ENCODE peak calls at places on chromosomes 12 and 14, in six cellular contexts. M, Y, P, K, U and R are unnamed samples.
A peak's percentile ranks its signal among the peaks of the same experiment; 100 is the strongest.

GRCh38 chr14:45089813-45090212 is 5.9 kb downstream of the PRPF39 start:
- DNase-seq in M (no peak), Y (no peak), P (no peak), K (no peak), U (no peak), R (peak; percentile 95)

GRCh38 chr12:52691076-52691764 is 11.0 kb upstream of the KRT1 start:
- DNase-seq in M (peak; percentile 47), Y (no peak), P (no peak), K (no peak), U (no peak), R (no peak)

GRCh38 chr14:102362084-102362483 is 606 bp downstream of the CINP start:
- DNase-seq in M (no peak), Y (no peak), P (no peak), K (no peak), U (no peak), R (peak; percentile 77)

GRCh38 chr12:8953773-8954402 is 4.4 kb upstream of the M6PR start:
- DNase-seq in M (no peak), Y (no peak), P (peak; percentile 55), K (no peak), U (no peak), R (no peak)

GRCh38 chr12:113684908-113685512 is 213.3 kb upstream of the LHX5 start:
- DNase-seq in M (no peak), Y (no peak), P (no peak), K (no peak), U (no peak), R (no peak)

GRCh38 chr12:8081228-8081920 is 700 bp upstream of the NECAP1 start:
- DNase-seq in M (peak; percentile 9), Y (no peak), P (no peak), K (no peak), U (no peak), R (no peak)

GRCh38 chr12:92362785-92363184 is 217.1 kb upstream of the BTG1 start:
- DNase-seq in M (no peak), Y (no peak), P (no peak), K (no peak), U (no peak), R (no peak)

GRCh38 chr12:96986883-96987523 is 79.9 kb downstream of the NEDD1 start:
- DNase-seq in M (peak; percentile 45), Y (no peak), P (no peak), K (no peak), U (no peak), R (peak; percentile 24)

GRCh38 chr12:26346748-26347147 is 151.4 kb downstream of the SSPN start:
- DNase-seq in M (no peak), Y (no peak), P (no peak), K (no peak), U (no peak), R (no peak)

GRCh38 chr12:42482820-42483533 is 106.6 kb downstream of the PRICKLE1 start:
- DNase-seq in M (peak; percentile 92), Y (peak; percentile 65), P (peak; percentile 74), K (peak; percentile 79), U (no peak), R (peak; percentile 12)

GRCh38 chr14:52111583-52111982 is 42.7 kb upstream of the NID2 start:
- DNase-seq in M (no peak), Y (no peak), P (no peak), K (no peak), U (no peak), R (peak; percentile 84)

GRCh38 chr12:117516034-117516433 is 154.6 kb upstream of the NOS1 start:
- DNase-seq in M (no peak), Y (no peak), P (no peak), K (no peak), U (no peak), R (no peak)

GRCh38 chr14:33323979-33324378 is 385.3 kb downstream of the NPAS3 start:
- DNase-seq in M (no peak), Y (no peak), P (no peak), K (no peak), U (no peak), R (no peak)

GRCh38 chr12:21831671-21832357 is 57.3 kb upstream of the KCNJ8 start:
- DNase-seq in M (no peak), Y (peak; percentile 60), P (no peak), K (peak; percentile 19), U (no peak), R (no peak)

GRCh38 chr14:65791551-65791981 is 379.0 kb downstream of the FUT8 start:
- DNase-seq in M (no peak), Y (no peak), P (no peak), K (no peak), U (no peak), R (peak; percentile 8)

GRCh38 chr12:1019283-1019682 is 28.3 kb downstream of the ERC1 start:
- DNase-seq in M (no peak), Y (no peak), P (no peak), K (no peak), U (no peak), R (no peak)

GRCh38 chr14:94697773-94698556 is 71.9 kb downstream of the GSC start:
- DNase-seq in M (no peak), Y (no peak), P (no peak), K (no peak), U (no peak), R (no peak)

GRCh38 chr14:61444215-61444768 is 122.9 kb downstream of the PRKCH start:
- DNase-seq in M (no peak), Y (no peak), P (peak; percentile 58), K (no peak), U (no peak), R (no peak)

GRCh38 chr12:49843411-49843810 is 505 bp upstream of the BCDIN3D start:
- DNase-seq in M (no peak), Y (no peak), P (no peak), K (no peak), U (no peak), R (no peak)
- H3K4me3 ChIP-seq in M (peak overlapping the region; percentile 56), Y (peak overlapping the region; percentile 74), P (no peak overlapping the region), K (peak overlapping the region; percentile 87), U (peak overlapping the region; percentile 98), R (peak overlapping the region; percentile 75)

GRCh38 chr12:108568653-108569154 is 6.3 kb downstream of the ISCU start:
- DNase-seq in M (no peak), Y (no peak), P (no peak), K (no peak), U (no peak), R (no peak)
- H3K36me3 ChIP-seq in M (peaks cover 53% of the 10 kb centered on the region), Y (peaks cover 58% of the 10 kb centered on the region), P (peaks cover 17% of the 10 kb centered on the region), K (peaks cover 62% of the 10 kb centered on the region), U (peaks cover 27% of the 10 kb centered on the region), R (peaks cover 29% of the 10 kb centered on the region)

DNA sequence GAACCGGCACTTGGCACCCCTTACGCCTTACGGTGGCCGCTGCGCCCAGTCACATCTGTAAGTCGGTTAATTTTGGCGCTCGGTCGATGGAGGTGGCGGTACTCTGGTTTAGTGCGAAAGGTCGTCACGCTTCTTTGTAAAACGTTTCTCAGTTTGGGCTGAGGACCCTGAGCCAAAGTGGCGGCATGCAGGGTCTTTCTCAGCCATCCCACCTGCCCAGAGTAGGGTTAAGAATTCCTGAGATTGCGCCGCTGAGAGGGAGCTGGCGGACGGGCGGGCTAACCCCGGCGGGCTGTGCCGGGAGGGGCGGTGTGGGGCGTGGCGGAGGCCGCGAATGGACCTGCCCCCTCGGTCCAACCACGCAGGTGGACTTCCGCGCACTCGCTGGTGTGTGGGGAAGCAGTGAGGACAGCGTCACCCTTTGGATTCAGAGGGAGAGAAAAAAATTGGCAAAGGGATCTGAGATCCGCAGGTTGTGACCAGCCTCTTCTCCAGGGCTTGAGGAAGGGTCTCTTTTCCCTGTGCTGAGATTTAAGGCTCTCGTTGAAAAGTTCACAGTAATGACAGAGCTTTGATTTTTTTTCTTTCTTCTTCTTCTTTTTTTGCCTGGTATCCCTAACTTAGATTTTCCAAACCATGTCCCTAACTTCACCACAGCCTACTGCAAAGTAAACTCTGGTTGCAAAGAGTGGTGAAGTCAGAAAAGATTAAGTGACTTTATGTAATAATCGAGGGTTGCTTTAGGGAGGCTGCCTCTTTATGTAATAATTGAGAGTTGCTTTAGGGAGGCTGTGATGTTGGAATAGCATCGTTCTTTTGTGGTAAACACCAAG is 602 bp upstream of the FBXO33 start:
- DNase-seq in M (peak; percentile 94), Y (peak; percentile 92), P (peak; percentile 96), K (peak; percentile 89), U (peak; percentile 61), R (peak; percentile 79)
- TF ChIP-seq CTCF in M (no peak), Y (no peak), P (no peak), K (peak; percentile 27), U (peak; percentile 42), R (peak; percentile 33)

DNA sequence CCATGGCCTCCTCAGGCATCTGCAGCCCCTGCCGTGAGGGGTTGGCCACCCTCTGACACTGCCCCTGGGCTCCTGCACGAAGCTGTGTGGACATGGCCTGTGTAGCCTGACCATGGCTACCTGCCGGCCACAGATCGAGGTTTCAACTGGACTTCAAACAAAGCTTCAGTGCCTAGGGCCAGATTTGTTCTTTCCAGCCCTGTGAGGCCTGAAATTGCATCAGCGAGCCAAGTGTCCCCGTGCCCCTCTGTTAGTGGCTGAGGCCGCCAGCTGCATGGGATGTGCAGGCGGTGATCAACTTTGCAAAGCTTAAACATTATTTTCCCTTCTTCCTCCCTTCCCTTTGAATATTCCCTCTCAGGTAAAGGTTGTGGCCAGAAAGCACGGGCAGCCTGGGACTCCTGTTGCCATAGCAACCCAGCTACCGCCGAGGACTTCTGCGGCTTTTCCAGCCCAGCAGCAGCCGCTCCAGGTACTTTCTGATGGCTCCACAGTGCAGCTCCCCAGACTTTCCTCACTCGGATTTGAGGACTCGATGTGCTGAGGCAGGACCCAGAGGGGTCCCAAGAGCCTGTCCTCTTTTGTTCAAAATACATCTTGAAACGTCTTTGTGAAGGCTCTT is 35.8 kb downstream of the DDX51 start:
- DNase-seq in M (peak; percentile 15), Y (peak; percentile 48), P (no peak), K (no peak), U (no peak), R (no peak)
- H3K4me3 ChIP-seq in M (no peak overlapping the region), Y (no peak overlapping the region), P (no peak overlapping the region), K (no peak overlapping the region), U (no peak overlapping the region), R (no peak overlapping the region)

GRCh38 chr12:104855599-104855998 is 102.5 kb downstream of the SLC41A2 start:
- DNase-seq in M (no peak), Y (no peak), P (no peak), K (no peak), U (no peak), R (no peak)

GRCh38 chr12:104863549-104863948 is 94.5 kb downstream of the SLC41A2 start:
- DNase-seq in M (no peak), Y (no peak), P (no peak), K (no peak), U (no peak), R (no peak)

GRCh38 chr12:104859144-104859543 is 98.9 kb downstream of the SLC41A2 start:
- DNase-seq in M (no peak), Y (no peak), P (no peak), K (no peak), U (no peak), R (peak; percentile 20)

GRCh38 chr12:104856548-104856947 is 101.5 kb downstream of the SLC41A2 start:
- DNase-seq in M (peak; percentile 58), Y (no peak), P (no peak), K (no peak), U (no peak), R (no peak)

GRCh38 chr12:104858611-104859010 is 99.5 kb downstream of the SLC41A2 start:
- DNase-seq in M (no peak), Y (no peak), P (no peak), K (no peak), U (no peak), R (no peak)
- H3K36me3 ChIP-seq in M (no peaks in the 10 kb centered on the region), Y (no peaks in the 10 kb centered on the region), P (no peaks in the 10 kb centered on the region), K (no peaks in the 10 kb centered on the region), U (no peaks in the 10 kb centered on the region), R (no peaks in the 10 kb centered on the region)

GRCh38 chr12:85076688-85077430 is 40.7 kb downstream of the LRRIQ1 start:
- DNase-seq in M (peak; percentile 70), Y (no peak), P (no peak), K (no peak), U (peak; percentile 48), R (peak; percentile 96)
- TF ChIP-seq CTCF in M (peak; percentile 57), Y (no peak), P (no peak), K (peak; percentile 44), U (peak; percentile 68), R (peak; percentile 43)

GRCh38 chr12:89348894-89349669 is 3.2 kb downstream of the DUSP6 start:
- DNase-seq in M (no peak), Y (no peak), P (no peak), K (no peak), U (no peak), R (no peak)
- H3K4me3 ChIP-seq in M (peak overlapping the region; percentile 81), Y (peak overlapping the region; percentile 88), P (no peak overlapping the region), K (peak overlapping the region; percentile 89), U (peak overlapping the region; percentile 88), R (peak overlapping the region; percentile 75)